ENCODE peak calls at places on chromosome 11, in seven cellular contexts. S is fibroblast of villous mesenchyme, R is OCI-LY7, G is tibial artery, N is foreskin fibroblast, T is AG10803, D is fibroblast of pulmonary artery. F is an unnamed sample.

GRCh38 chr11:28910926-28911325 is 802.7 kb downstream of the METTL15 start:
- DNase-seq in S (no peak), R (no peak), G (no peak), N (peak), T (peak), D (peak), F (no peak)

GRCh38 chr11:121520243-121521144 is 67.7 kb upstream of the SORL1-AS1 start:
- DNase-seq in S (peak), R (no peak), G (peak), N (peak), T (peak), D (peak), F (no peak)

GRCh38 chr11:121964591-121964990 is 151.4 kb downstream of the BLID start:
- DNase-seq in S (peak), R (no peak), G (no peak), N (peak), T (peak), D (peak), F (no peak)

GRCh38 chr11:78203184-78203583 is 14.5 kb downstream of the USP35 start:
- DNase-seq in S (peak), R (no peak), G (no peak), N (no peak), T (no peak), D (no peak), F (no peak)

GRCh38 chr11:71977743-71978418 is 20.8 kb upstream of the IL18BP start:
- DNase-seq in S (peak), R (peak), G (peak), N (peak), T (peak), D (peak), F (peak)

GRCh38 chr11:12279672-12280108 is 97.7 kb upstream of the PARVA start:
- DNase-seq in S (no peak), R (no peak), G (no peak), N (no peak), T (no peak), D (no peak), F (no peak)

GRCh38 chr11:69115586-69116560 is 39.9 kb upstream of the SMIM38 start:
- DNase-seq in S (no peak), R (no peak), G (no peak), N (no peak), T (no peak), D (no peak), F (no peak)

GRCh38 chr11:121249039-121249663 is 43.4 kb upstream of the SC5D start:
- DNase-seq in S (peak), R (peak), G (no peak), N (peak), T (peak), D (peak), F (peak)

DNA sequence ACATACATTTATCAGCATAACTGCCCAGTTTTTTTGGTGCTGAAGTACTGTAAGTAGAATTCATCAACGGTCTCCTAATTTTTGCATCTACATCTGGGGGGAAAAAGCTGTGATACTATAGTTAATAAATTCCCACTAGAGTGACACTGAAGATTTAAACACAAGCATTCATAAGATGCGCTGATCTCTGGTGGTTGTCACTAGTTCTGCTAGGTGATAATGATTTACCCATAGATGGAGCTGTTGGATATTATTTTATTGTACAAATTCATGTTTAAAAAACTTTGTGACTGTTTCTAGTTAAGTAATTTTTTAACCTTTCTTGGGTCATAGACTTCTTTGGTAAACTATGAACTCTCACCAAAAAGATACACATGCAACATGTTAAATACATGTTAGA is 106.6 kb downstream of the EMSY start:
- DNase-seq in S (peak), R (peak), G (no peak), N (no peak), T (peak), D (peak), F (no peak)
- TF ChIP-seq CTCF in S (peak), R (peak), G (peak), N (no peak), T (peak), D (peak), F (no peak)

GRCh38 chr11:3375552-3375951 is 3.4 kb downstream of the ZNF195 start:
- DNase-seq in S (peak), R (no peak), G (no peak), N (peak), T (peak), D (no peak), F (no peak)

GRCh38 chr11:3378426-3379423 is at the start of gene ZNF195:
- DNase-seq in S (peak), R (peak), G (peak), N (peak), T (peak), D (peak), F (peak)

GRCh38 chr11:3382613-3383275 is 3.8 kb upstream of the ZNF195 start:
- DNase-seq in S (no peak), R (no peak), G (no peak), N (no peak), T (no peak), D (no peak), F (no peak)

GRCh38 chr11:3381794-3382193 is 2.8 kb upstream of the ZNF195 start:
- DNase-seq in S (no peak), R (no peak), G (no peak), N (no peak), T (no peak), D (no peak), F (no peak)

DNA sequence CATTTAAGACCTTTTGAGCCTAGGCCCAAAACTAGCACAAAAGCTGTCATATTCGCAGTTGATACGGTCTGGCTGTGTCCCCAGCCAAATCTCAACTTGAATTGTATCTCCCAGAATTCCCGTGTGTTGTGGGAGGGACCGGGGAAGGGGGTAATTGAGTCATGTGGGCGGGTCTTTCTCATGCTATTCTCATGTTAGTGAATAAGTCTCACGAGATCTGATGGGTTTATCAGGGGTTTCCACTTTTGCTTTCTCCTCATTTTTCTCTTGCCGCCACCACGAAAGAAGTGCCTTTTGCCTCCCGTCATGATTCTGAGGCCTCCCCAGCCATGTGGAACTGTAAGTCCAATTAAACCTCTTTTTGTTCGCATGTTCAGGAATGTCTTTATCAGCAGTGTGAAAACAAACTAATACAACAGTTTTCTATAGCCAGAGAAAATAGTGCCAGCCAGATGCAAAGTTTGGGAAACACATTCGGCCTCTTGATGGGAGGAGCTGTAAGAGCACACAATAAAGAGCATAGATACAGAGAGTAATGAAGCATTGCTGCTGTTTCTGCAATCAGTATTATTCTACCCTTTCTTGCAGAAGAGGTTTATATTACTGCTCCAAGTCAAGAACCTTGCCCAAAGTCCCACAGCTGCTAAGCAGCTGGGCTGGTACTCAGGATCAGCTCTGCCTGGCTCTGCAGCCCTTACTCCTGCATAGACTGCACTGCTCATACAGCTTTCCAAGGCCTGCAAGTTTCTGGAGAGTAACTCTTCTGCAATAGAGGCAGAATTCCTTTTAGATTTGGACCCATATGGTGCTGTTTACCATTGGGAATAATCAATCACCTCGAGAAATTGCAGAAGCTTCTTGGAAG is 2.0 kb upstream of the ZNF195 start:
- DNase-seq in S (no peak), R (no peak), G (peak), N (peak), T (peak), D (no peak), F (no peak)
- H3K4me3 ChIP-seq in S (peak), R (no peak), G (peak), N (peak), T (peak), D (no peak), F (no peak)

DNA sequence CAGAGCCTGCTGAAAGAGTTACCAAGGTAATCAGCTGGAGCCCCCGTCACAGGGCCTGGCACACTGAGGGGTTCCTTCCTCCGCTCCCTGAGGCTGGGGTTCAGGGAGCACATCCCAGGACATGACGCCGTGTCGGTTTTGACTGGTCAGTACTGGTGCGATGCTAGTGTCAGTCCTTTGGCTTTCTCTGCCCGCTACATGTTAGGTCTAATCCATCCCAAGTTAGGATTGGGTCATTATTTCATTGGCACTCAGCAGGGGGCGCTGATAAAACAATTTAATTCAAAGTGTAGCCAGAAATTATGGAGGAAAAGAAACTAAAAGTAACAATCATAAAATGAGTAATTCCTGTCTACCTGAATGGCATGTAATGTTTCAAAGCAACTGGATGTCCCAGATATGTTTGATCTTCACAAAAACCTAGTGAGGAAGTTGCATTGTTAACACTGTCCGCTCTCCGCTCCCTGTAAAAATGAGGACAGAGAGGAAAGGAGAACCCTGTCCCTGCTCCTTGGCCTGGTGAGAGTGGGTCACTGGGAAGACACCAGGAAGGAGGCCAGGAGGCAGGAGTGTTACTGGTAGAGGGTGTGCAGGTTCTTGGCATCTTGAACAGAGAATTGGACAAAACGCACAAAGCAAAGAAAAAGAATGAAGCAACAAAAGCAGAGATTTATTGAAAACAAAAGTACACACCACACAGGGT is 27.1 kb downstream of the TSKU start:
- DNase-seq in S (no peak), R (peak), G (no peak), N (peak), T (peak), D (peak), F (peak)
- TF ChIP-seq CTCF in S (peak), R (peak), G (peak), N (peak), T (peak), D (peak), F (peak)

GRCh38 chr11:57598831-57599155 is 1.3 kb downstream of the SERPING1 start:
- DNase-seq in S (peak), R (no peak), G (no peak), N (peak), T (peak), D (peak), F (no peak)
- H3K4me3 ChIP-seq in S (peak), R (no peak), G (peak), N (peak), T (peak), D (peak), F (no peak)

GRCh38 chr11:66743271-66743968 is 14.4 kb upstream of the SPTBN2 start:
- DNase-seq in S (no peak), R (no peak), G (no peak), N (no peak), T (no peak), D (no peak), F (no peak)

GRCh38 chr11:66749091-66749490 is 20.1 kb upstream of the SPTBN2 start:
- DNase-seq in S (no peak), R (no peak), G (no peak), N (no peak), T (no peak), D (no peak), F (no peak)

GRCh38 chr11:66747480-66747879 is 18.5 kb upstream of the SPTBN2 start:
- DNase-seq in S (no peak), R (no peak), G (no peak), N (no peak), T (no peak), D (no peak), F (no peak)

GRCh38 chr11:66744485-66745355 is 15.7 kb upstream of the SPTBN2 start:
- DNase-seq in S (peak), R (peak), G (peak), N (peak), T (peak), D (peak), F (peak)

GRCh38 chr11:66745356-66746235 is 16.6 kb upstream of the SPTBN2 start:
- DNase-seq in S (no peak), R (peak), G (no peak), N (peak), T (no peak), D (no peak), F (peak)
- TF ChIP-seq CTCF in S (no peak), R (no peak), G (no peak), N (no peak), T (no peak), D (no peak), F (no peak)

DNA sequence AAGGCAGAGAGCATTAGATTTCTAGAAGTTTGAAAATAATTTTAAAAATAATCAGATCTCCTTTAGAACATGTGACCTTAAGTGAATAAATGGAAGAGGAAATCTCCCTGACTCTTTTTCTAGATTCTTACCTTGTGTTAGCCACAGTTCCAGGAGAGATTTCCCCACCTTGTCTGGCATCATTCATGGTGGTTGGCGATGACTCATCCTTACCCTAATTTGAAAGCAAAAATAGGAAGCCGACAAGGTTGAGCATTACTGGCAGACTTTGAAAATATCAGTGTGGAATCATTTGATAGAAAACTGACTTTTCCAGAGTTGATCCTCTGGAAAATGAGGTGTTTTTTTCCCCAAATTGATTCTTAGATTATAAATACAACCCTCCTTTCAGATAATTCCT is 48.1 kb downstream of the CNTN5 start:
- DNase-seq in S (no peak), R (no peak), G (no peak), N (no peak), T (no peak), D (no peak), F (peak)
- H3K4me3 ChIP-seq in S (no peak), R (no peak), G (no peak), N (no peak), T (no peak), D (no peak), F (no peak)

GRCh38 chr11:36306888-36307287 is 10.8 kb downstream of the PRR5L start:
- DNase-seq in S (peak), R (no peak), G (no peak), N (peak), T (peak), D (peak), F (no peak)

GRCh38 chr11:36308577-36308976 is 12.5 kb downstream of the PRR5L start:
- DNase-seq in S (no peak), R (no peak), G (no peak), N (no peak), T (no peak), D (no peak), F (no peak)

GRCh38 chr11:36305047-36305446 is 9.0 kb downstream of the PRR5L start:
- DNase-seq in S (no peak), R (no peak), G (no peak), N (no peak), T (no peak), D (no peak), F (no peak)

GRCh38 chr11:36300651-36301050 is 4.6 kb downstream of the PRR5L start:
- DNase-seq in S (peak), R (no peak), G (no peak), N (peak), T (peak), D (peak), F (no peak)

DNA sequence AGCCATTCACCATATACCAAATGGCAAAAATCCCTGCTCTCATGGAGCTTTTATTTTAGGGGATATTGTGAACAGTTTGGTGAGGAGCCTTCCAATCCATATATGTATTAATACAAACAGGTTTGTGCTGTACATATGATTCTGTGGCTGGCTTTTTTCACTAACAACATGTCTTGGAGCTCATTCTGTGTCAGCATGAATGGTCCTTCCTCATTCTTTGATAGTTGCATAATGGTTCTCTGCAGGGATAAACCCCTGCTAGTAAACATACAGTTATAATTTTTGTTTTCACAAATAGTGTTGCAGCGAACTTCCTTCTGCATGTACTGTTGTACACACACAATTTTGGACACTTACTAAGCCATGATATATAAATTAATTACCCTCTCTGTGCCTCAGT is 8.3 kb downstream of the PRR5L start:
- DNase-seq in S (peak), R (no peak), G (no peak), N (peak), T (peak), D (no peak), F (no peak)
- TF ChIP-seq CTCF in S (no peak), R (no peak), G (no peak), N (no peak), T (no peak), D (no peak), F (no peak)

F was measured in GM12865.